ENCODE peak calls at places on chromosome 7, in five cellular contexts. W, V, I, C and L are unnamed samples.

GRCh38 chr7:30888783-30889182 is 22.9 kb upstream of the AQP1 start:
- DNase-seq in C (peak; percentile 86), W (peak; percentile 86), I (no peak), V (no peak), L (peak; percentile 65)

GRCh38 chr7:68604516-68604915 is 993.8 kb upstream of the AUTS2 start:
- DNase-seq in W (no peak), I (no peak), C (no peak), V (no peak), L (no peak)

GRCh38 chr7:70598976-70599375 is 533.0 kb upstream of the GALNT17 start:
- DNase-seq in C (no peak), I (no peak), V (no peak), W (no peak), L (no peak)

GRCh38 chr7:43568529-43568928 is 14.4 kb upstream of the STK17A start:
- DNase-seq in W (no peak), I (no peak), V (no peak), C (no peak), L (no peak)

GRCh38 chr7:47693161-47693740 is 111.3 kb upstream of the TNS3 start:
- DNase-seq in W (peak; percentile 76), I (no peak), C (peak; percentile 59), V (no peak), L (no peak)

GRCh38 chr7:36967387-36967786 is 243.1 kb upstream of the AOAH start:
- DNase-seq in I (peak; percentile 81), V (peak; percentile 65), W (peak; percentile 62), C (peak; percentile 78), L (peak; percentile 90)

GRCh38 chr7:84985073-84985784 is 201.6 kb downstream of the SEMA3D start:
- DNase-seq in I (no peak), C (peak; percentile 39), W (peak; percentile 15), V (no peak), L (no peak)

GRCh38 chr7:151013728-151014497 is 10.4 kb downstream of the ATG9B start:
- DNase-seq in V (peak; percentile 88), I (peak; percentile 97), C (no peak), W (peak; percentile 22), L (peak; percentile 98)

GRCh38 chr7:16754869-16755317 is 1.3 kb downstream of the TSPAN13 start:
- DNase-seq in W (no peak), I (no peak), C (peak; percentile 11), V (no peak), L (no peak)

DNA sequence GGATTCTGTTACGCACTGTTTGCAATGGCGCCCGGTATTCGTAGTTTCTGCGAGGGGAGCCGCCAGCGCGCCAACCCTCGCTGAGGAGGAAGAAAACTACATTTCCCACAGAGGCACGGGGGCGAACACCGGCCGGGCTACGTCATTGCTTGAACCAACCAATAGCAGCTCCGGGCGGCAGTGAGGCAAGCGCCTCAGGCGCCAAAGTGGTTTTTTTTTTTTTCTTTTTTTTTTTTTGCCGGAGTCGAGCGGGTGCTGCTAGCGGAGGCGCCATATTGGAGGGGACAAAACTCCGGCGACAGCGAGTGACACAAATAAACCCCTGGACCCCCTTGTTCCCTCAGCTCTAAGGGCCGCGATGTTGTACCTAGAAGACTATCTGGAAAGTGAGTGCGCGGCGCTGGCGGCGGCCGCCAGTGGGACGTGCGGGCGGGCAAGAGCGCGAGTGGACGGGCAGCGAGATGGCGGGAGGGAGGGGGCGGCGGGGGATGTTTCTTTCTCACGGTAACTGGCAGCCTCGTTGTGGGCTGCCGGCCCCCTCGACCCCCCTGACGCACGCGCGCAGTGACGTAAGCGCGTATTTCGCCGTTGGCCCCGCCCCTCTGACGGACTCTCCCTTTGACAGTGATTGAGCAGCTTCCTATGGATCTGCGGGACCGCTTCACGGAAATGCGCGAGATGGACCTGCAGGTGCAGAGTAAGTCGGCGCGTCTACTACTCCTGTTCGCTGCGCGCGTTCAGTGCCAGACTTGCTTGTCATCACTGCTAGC is at the start of gene ING3:
- DNase-seq in W (peak; percentile 97), I (peak; percentile 98), V (peak; percentile 95), C (peak; percentile 98), L (peak; percentile 99)
- H4K8ac ChIP-seq in W (peak within 1 kb of the TSS; percentile 85), I (no peak within 1 kb of the TSS), V (peak within 1 kb of the TSS; percentile 76), C (peak within 1 kb of the TSS; percentile 100), L (peak within 1 kb of the TSS; percentile 97)

GRCh38 chr7:155487509-155488482 is 29.9 kb downstream of the EN2 start:
- DNase-seq in I (no peak), C (no peak), W (no peak), V (no peak), L (no peak)

GRCh38 chr7:155490697-155491628 is 33.0 kb downstream of the EN2 start:
- DNase-seq in W (no peak), C (no peak), V (no peak), I (peak; percentile 75), L (peak; percentile 87)

GRCh38 chr7:155489862-155490696 is 32.1 kb downstream of the EN2 start:
- DNase-seq in V (no peak), C (no peak), W (no peak), I (peak; percentile 61), L (no peak)

GRCh38 chr7:155488483-155489127 is 30.7 kb downstream of the EN2 start:
- DNase-seq in W (no peak), V (no peak), C (no peak), I (no peak), L (no peak)

GRCh38 chr7:155489158-155489840 is 31.4 kb downstream of the EN2 start:
- DNase-seq in W (no peak), I (no peak), V (no peak), C (no peak), L (no peak)
- H2AK5ac ChIP-seq in W (no peak overlapping the region), I (no peak overlapping the region), V (peak overlapping the region; percentile 98), C (no peak overlapping the region), L (no peak overlapping the region)

GRCh38 chr7:66189695-66190503 is 15.2 kb upstream of the TPST1 start:
- DNase-seq in V (no peak), I (no peak), W (no peak), C (no peak), L (no peak)
- H4K8ac ChIP-seq in V (no peak overlapping the region), I (no peak overlapping the region), W (no peak overlapping the region), C (peak overlapping the region; percentile 19), L (no peak overlapping the region)

DNA sequence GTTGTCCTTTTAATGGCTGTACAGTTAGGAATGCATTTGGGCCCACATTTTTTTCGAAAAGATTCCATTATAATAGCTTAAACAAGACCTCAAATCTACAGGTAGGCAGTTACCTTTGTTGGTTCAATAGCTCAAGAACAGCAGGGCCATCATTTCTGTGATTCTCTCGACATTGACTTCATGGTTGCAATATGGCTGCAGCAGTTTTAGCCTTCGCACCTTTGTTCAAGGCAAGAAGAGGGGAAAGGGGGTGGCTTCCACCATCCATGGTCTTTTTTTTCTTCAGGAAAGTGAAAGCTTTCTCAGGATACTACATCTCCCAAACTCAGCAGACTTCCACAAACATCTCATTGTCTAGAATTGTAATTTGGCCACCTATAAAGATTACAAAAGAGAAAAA is 2.2 kb upstream of the KBTBD2 start:
- DNase-seq in C (no peak), V (no peak), W (no peak), I (no peak), L (no peak)
- H2AK5ac ChIP-seq in C (no peak overlapping the region), V (no peak overlapping the region), W (no peak overlapping the region), I (no peak overlapping the region), L (no peak overlapping the region)

GRCh38 chr7:139361523-139361922 is 1.8 kb downstream of the LUC7L2 start:
- DNase-seq in W (no peak), V (no peak), I (no peak), C (no peak), L (peak; percentile 57)
- H4K8ac ChIP-seq in W (no peak overlapping the region), V (no peak overlapping the region), I (no peak overlapping the region), C (no peak overlapping the region), L (no peak overlapping the region)

DNA sequence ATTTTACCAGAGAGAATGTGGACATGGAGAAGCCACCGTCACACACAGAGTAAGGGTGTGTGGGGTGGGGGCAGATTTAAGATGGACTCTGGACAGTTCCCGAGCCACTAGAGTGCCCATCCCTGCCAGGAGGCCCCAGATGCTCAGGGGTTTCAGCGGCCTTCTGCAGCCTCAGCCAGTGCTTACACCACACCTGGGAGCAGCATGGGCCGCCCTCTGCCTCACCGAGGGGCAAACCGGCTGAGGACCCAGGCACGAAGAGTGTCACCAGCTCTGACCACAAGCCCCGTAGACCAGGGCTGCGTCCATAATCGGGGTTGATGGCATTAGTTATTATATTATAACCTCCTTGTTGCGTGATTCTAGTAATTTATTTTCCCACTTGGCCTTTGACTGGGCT is 6.7 kb upstream of the MNX1 start:
- DNase-seq in I (peak; percentile 46), V (no peak), C (no peak), W (no peak), L (no peak)
- H2AK5ac ChIP-seq in I (no peak overlapping the region), V (peak overlapping the region; percentile 59), C (no peak overlapping the region), W (no peak overlapping the region), L (no peak overlapping the region)

DNA sequence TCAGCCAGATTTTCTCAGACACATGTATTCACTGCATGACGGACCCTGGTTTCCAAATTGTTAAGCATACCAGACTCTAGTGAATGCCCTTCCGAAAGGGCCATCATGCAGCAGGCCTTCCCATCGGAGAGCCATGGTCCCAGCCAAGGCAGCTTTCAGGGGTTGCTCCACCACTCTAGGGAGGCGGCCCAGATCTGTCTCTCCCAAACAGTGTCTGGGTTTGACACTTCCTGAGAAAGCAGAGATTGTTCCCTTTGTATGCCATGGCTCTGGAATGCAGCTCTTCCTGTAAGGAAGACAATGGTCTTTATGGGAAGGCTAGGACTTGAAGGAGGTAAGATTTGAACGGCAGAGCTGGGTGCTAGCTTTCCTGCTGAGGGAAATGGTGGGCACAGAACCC is 178.8 kb upstream of the BMPER start:
- DNase-seq in W (no peak), V (peak; percentile 39), I (no peak), C (no peak), L (peak; percentile 95)
- H4K8ac ChIP-seq in W (no peak overlapping the region), V (no peak overlapping the region), I (no peak overlapping the region), C (no peak overlapping the region), L (no peak overlapping the region)

GRCh38 chr7:44576228-44576627 is 2.5 kb upstream of the DDX56 start:
- DNase-seq in W (no peak), V (no peak), C (no peak), I (no peak), L (no peak)

GRCh38 chr7:44583145-44583544 is 1.1 kb upstream of the TMED4 start:
- DNase-seq in W (no peak), V (no peak), C (no peak), I (no peak), L (no peak)

GRCh38 chr7:44581907-44582603 is at the start of gene TMED4:
- DNase-seq in V (peak; percentile 99), C (peak; percentile 98), I (peak; percentile 99), W (peak; percentile 98), L (peak; percentile 99)

GRCh38 chr7:44580945-44581344 is 1.1 kb downstream of the TMED4 start:
- DNase-seq in V (no peak), C (no peak), W (no peak), I (no peak), L (no peak)

GRCh38 chr7:44581426-44581906 is 565 bp downstream of the TMED4 start:
- DNase-seq in I (no peak), V (no peak), C (no peak), W (no peak), L (peak; percentile 22)
- H2AK5ac ChIP-seq in I (no peak overlapping the region), V (peak overlapping the region; percentile 64), C (peak overlapping the region; percentile 74), W (peak overlapping the region; percentile 96), L (peak overlapping the region; percentile 84)

GRCh38 chr7:55152490-55152889 is 133.7 kb downstream of the EGFR start:
- DNase-seq in C (no peak), I (no peak), W (no peak), V (no peak), L (no peak)
- H4K8ac ChIP-seq in C (no peak overlapping the region), I (no peak overlapping the region), W (no peak overlapping the region), V (no peak overlapping the region), L (no peak overlapping the region)